ENCODE peak calls at places on chromosomes 4 and X, in ten cellular contexts. S, O, U, H, R, B, Z, Y, W and G are unnamed samples.

GRCh38 chr4:95048296-95048695 is 290.5 kb downstream of the BMPR1B start:
- DNase-seq in S (no peak), O (no peak), U (no peak), H (no peak), R (no peak), B (no peak), Z (no peak), Y (no peak), W (no peak), G (no peak)

GRCh38 chr4:181479145-181479544 is 764.1 kb upstream of the TENM3 start:
- DNase-seq in S (no peak), O (no peak), U (no peak), H (no peak), R (no peak), B (no peak), Z (no peak), Y (no peak), W (no peak), G (no peak)

GRCh38 chr4:168710353-168710946 is 213.6 kb downstream of the PALLD start:
- DNase-seq in S (no peak), O (no peak), U (no peak), H (no peak), R (no peak), B (peak), Z (no peak), Y (no peak), W (peak), G (no peak)

GRCh38 chr4:1278336-1278670 is 11.4 kb upstream of the MAEA start:
- DNase-seq in S (no peak), O (no peak), U (no peak), H (no peak), R (no peak), B (no peak), Z (no peak), Y (no peak), W (no peak), G (no peak)

GRCh38 chr4:34138385-34138784 is 2105.9 kb downstream of the ARAP2 start:
- DNase-seq in S (no peak), O (no peak), U (no peak), H (no peak), R (no peak), B (no peak), Z (no peak), Y (no peak), W (no peak), G (no peak)

GRCh38 chr4:45004847-45005565 is 278.6 kb upstream of the GNPDA2 start:
- DNase-seq in S (no peak), O (no peak), U (no peak), H (no peak), R (no peak), B (no peak), Z (no peak), Y (no peak), W (no peak), G (no peak)

GRCh38 chr4:7190668-7191545 is 1.4 kb upstream of the SORCS2 start:
- DNase-seq in S (no peak), O (peak), U (no peak), H (no peak), R (peak), B (no peak), Z (peak), Y (no peak), W (no peak), G (no peak)

GRCh38 chrX:108246304-108246954 is 154.9 kb downstream of the ATG4A start:
- DNase-seq in S (no peak), O (no peak), U (no peak), H (no peak), R (no peak), B (no peak), Z (no peak), Y (no peak), W (no peak), G (no peak)

GRCh38 chr4:59643682-59644081 is 1556.4 kb upstream of the ADGRL3 start:
- DNase-seq in S (no peak), O (no peak), U (no peak), H (no peak), R (no peak), B (no peak), Z (no peak), Y (no peak), W (no peak), G (no peak)

GRCh38 chr4:84583871-84584373 is 995 bp downstream of the CDS1 start:
- DNase-seq in S (no peak), O (no peak), U (no peak), H (no peak), R (no peak), B (no peak), Z (no peak), Y (no peak), W (no peak), G (no peak)

GRCh38 chrX:11261260-11261659 is 32.0 kb upstream of the AMELX start:
- DNase-seq in S (no peak), O (no peak), U (no peak), H (no peak), R (no peak), B (no peak), Z (no peak), Y (no peak), W (no peak), G (no peak)

GRCh38 chrX:7941390-7942042 is 14.3 kb upstream of the PNPLA4 start:
- DNase-seq in S (no peak), O (no peak), U (no peak), H (no peak), R (peak), B (peak), Z (no peak), Y (no peak), W (no peak), G (no peak)

GRCh38 chr4:93829531-93830089 is 1.1 kb downstream of the ATOH1 start:
- DNase-seq in S (no peak), O (peak), U (no peak), H (no peak), R (peak), B (no peak), Z (no peak), Y (no peak), W (no peak), G (no peak)

GRCh38 chrX:30618160-30618765 is 35.0 kb upstream of the GK start:
- DNase-seq in S (no peak), O (no peak), U (no peak), H (no peak), R (peak), B (no peak), Z (no peak), Y (no peak), W (no peak), G (no peak)

GRCh38 chr4:15781427-15782095 is 3.4 kb downstream of the CD38 start:
- DNase-seq in S (no peak), O (no peak), U (no peak), H (no peak), R (no peak), B (no peak), Z (no peak), Y (no peak), W (no peak), G (no peak)

GRCh38 chr4:183635333-183635732 is 23.7 kb downstream of the RWDD4 start:
- DNase-seq in S (no peak), O (peak), U (no peak), H (no peak), R (peak), B (no peak), Z (no peak), Y (no peak), W (no peak), G (no peak)

GRCh38 chr4:48290146-48290772 is 20.6 kb upstream of the TEC start:
- DNase-seq in S (no peak), O (no peak), U (no peak), H (no peak), R (no peak), B (no peak), Z (no peak), Y (no peak), W (no peak), G (no peak)

GRCh38 chr4:183905593-183906485 is 732 bp downstream of the STOX2 start:
- DNase-seq in S (no peak), O (peak), U (no peak), H (no peak), R (peak), B (peak), Z (no peak), Y (no peak), W (peak), G (no peak)

GRCh38 chr4:118941149-118941548 is 52.5 kb downstream of the SYNPO2 start:
- DNase-seq in S (no peak), O (no peak), U (no peak), H (no peak), R (no peak), B (no peak), Z (peak), Y (no peak), W (peak), G (no peak)